ENCODE peak calls at places on chromosomes 3 and 15, in ten cellular contexts. T, O, R, A, D, E, U, L, H and I are unnamed samples.

GRCh38 chr3:71031914-71032521 is 551.5 kb downstream of the FOXP1 start:
- DNase-seq in T (no peak), O (no peak), R (no peak), A (no peak), D (no peak), E (no peak), U (no peak), L (peak; percentile 59), H (no peak), I (no peak)

GRCh38 chr15:80615783-80616391 is 79.2 kb upstream of the ABHD17C start:
- DNase-seq in T (peak; percentile 87), O (peak; percentile 34), R (peak; percentile 66), A (no peak), D (peak; percentile 40), E (no peak), U (no peak), L (peak; percentile 67), H (peak; percentile 70), I (peak; percentile 69)

GRCh38 chr15:84840741-84841429 is 23.7 kb downstream of the ALPK3 start:
- DNase-seq in T (peak; percentile 51), O (peak; percentile 74), R (peak; percentile 32), A (peak; percentile 42), D (peak; percentile 73), E (peak; percentile 29), U (no peak), L (peak; percentile 77), H (peak; percentile 94), I (peak; percentile 92)

GRCh38 chr15:99087405-99087943 is 17.4 kb upstream of the SYNM start:
- DNase-seq in T (no peak), O (no peak), R (no peak), A (no peak), D (no peak), E (no peak), U (no peak), L (no peak), H (no peak), I (no peak)

GRCh38 chr3:97981886-97982285 is 9.7 kb upstream of the RIOX2 start:
- DNase-seq in T (no peak), O (no peak), R (peak; percentile 21), A (peak; percentile 13), D (no peak), E (no peak), U (no peak), L (no peak), H (no peak), I (no peak)

GRCh38 chr3:172323894-172324590 is 124.2 kb downstream of the GHSR start:
- DNase-seq in T (no peak), O (no peak), R (peak; percentile 62), A (no peak), D (peak; percentile 21), E (no peak), U (no peak), L (no peak), H (peak; percentile 56), I (peak; percentile 43)

GRCh38 chr3:158723991-158724390 is 8.3 kb downstream of the RARRES1 start:
- DNase-seq in T (no peak), O (no peak), R (no peak), A (no peak), D (no peak), E (no peak), U (no peak), L (no peak), H (no peak), I (no peak)

GRCh38 chr3:125213946-125214542 is 1.5 kb upstream of the SLC12A8 start:
- DNase-seq in T (no peak), O (no peak), R (peak; percentile 44), A (no peak), D (no peak), E (no peak), U (no peak), L (no peak), H (no peak), I (no peak)

GRCh38 chr3:140007946-140008692 is 73.1 kb downstream of the CLSTN2 start:
- DNase-seq in T (no peak), O (no peak), R (no peak), A (no peak), D (no peak), E (no peak), U (no peak), L (no peak), H (no peak), I (no peak)

GRCh38 chr3:138824114-138824506 is 10.6 kb downstream of the PIK3CB start:
- DNase-seq in T (no peak), O (no peak), R (no peak), A (no peak), D (no peak), E (no peak), U (no peak), L (no peak), H (no peak), I (no peak)

GRCh38 chr3:177041021-177041729 is 156.1 kb downstream of the TBL1XR1 start:
- DNase-seq in T (no peak), O (peak; percentile 48), R (peak; percentile 25), A (peak; percentile 60), D (no peak), E (no peak), U (no peak), L (no peak), H (peak; percentile 15), I (no peak)

GRCh38 chr3:59248976-59249375 is 199.2 kb upstream of the CFAP20DC start:
- DNase-seq in T (no peak), O (no peak), R (no peak), A (no peak), D (no peak), E (no peak), U (no peak), L (no peak), H (no peak), I (no peak)

DNA sequence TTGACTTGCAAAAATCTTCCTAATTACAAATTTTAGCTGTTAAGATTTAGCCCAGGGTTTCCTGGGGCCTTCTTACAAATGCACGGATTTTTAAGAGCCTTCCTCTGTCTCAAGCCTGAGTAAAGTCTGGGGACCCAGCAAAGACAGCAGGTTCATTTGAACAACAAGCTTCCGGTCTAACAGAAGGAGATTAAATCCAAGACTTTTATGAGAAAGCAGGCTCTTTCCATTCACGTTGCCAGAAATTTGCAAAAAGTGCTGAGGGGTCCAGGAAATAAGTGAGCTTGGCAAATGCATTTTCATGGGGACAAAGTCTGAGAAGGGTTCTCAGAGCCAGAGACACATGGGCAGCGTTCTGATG is 115.6 kb upstream of the ARHGEF3 start:
- DNase-seq in T (no peak), O (no peak), R (no peak), A (no peak), D (no peak), E (no peak), U (no peak), L (no peak), H (no peak), I (no peak)
- H3K27ac ChIP-seq in T (no peak overlapping the region), O (peak overlapping the region; percentile 43), R (no peak overlapping the region), A (no peak overlapping the region), D (no peak overlapping the region), E (no peak overlapping the region), U (no peak overlapping the region), L (no peak overlapping the region), H (no peak overlapping the region), I (peak overlapping the region; percentile 33)

DNA sequence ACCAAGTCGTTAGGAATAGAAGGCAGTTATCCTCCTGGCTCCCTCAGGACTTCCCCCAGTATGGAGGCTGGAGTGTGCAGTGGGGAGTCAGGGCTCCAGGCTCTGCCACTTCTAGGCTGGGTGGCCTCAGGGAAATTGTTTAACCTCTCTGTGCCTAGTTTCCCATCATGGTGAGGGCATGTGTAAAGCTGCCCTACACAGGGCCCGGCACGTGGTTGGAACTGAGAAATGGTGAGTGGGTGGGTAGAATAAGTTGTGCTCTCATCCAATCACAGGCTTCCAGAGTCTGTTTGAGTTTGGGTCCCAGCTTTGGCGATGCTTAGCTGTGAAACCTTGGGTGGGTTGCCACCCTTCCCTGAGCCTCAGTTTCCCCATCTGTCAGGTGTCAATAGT is 117.3 kb downstream of the FBLN2 start:
- DNase-seq in T (no peak), O (no peak), R (no peak), A (no peak), D (no peak), E (no peak), U (no peak), L (no peak), H (no peak), I (no peak)
- TF ChIP-seq POLR2A in T (no peak), O (no peak), R (no peak), A (no peak), D (no peak), E (no peak), U (no peak), L (no peak), H (no peak), I (no peak)

DNA sequence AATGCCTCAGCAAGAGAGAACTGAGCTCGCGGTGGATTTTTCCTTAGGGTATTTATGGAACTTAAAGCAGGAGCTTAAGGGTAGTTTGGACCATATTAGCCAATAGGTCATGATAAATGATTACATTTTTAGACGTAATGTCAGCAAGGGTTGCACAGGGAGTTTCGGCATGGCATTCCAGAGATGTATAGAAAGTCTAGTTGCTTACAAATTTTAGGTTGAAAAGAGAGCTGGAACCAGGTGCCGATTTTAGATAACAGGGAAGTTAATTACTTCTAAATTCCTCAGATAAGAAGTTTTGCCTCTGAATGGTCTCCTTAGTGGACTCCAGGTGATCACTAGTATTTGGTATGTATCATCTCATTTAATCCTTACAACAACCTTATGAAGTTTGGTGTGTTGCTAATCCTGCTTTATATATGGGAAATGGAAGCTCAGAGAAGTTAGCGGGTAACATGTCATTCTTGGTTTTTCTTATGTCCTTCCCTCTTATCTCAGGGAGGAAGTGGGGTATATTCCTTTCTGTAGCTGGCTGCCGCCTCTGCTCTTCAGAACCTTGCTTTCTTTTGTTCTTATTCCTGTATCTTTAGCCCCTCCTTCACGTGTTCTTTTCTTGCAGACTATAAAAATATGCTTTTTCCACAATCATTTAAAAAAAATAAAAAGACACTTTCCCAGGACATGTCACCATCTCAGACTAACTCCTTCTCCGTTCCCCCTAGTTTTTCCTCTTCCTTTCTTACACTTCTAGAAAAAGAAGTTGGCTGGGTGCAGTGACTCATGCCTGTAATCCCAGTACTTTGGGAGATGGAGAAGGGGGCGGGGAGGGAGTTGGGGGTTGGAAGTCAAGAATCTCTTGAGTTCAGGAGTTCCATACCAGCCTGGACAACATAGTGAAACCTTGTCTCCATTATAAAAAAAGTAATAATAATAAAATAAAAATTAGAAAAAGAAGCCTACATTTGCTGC is 25.7 kb downstream of the IQGAP1 start:
- DNase-seq in T (no peak), O (no peak), R (peak; percentile 69), A (no peak), D (peak; percentile 55), E (no peak), U (no peak), L (no peak), H (no peak), I (no peak)
- H3K27ac ChIP-seq in T (no peak overlapping the region), O (peak overlapping the region; percentile 66), R (peak overlapping the region; percentile 46), A (no peak overlapping the region), D (peak overlapping the region; percentile 65), E (peak overlapping the region; percentile 55), U (peak overlapping the region; percentile 69), L (no peak overlapping the region), H (peak overlapping the region; percentile 59), I (peak overlapping the region; percentile 66)

GRCh38 chr3:154086286-154086685 is 34.9 kb upstream of the ARHGEF26 start:
- DNase-seq in T (no peak), O (no peak), R (no peak), A (no peak), D (no peak), E (no peak), U (no peak), L (no peak), H (no peak), I (no peak)
- TF ChIP-seq POLR2A in T (no peak), O (no peak), R (no peak), A (no peak), D (no peak), E (no peak), U (no peak), L (no peak), H (no peak), I (no peak)